ENCODE peak calls at places on chromosomes 12 and 14, in four cellular contexts. O is fibroblast of lung, E is thoracic aorta, A is fibroblast of pulmonary artery. K is an unnamed sample.

GRCh38 chr14:20807304-20807956 is 4.8 kb upstream of the RNASE1 start:
- DNase-seq in E (no peak), O (no peak), A (no peak), K (no peak)

GRCh38 chr12:53980448-53981388 is 4.2 kb upstream of the HOXC10 start:
- DNase-seq in A (no peak), O (no peak), E (no peak), K (no peak)

GRCh38 chr14:95597784-95598204 is 62.9 kb downstream of the GLRX5 start:
- DNase-seq in E (no peak), O (peak; percentile 9), A (peak; percentile 5), K (peak; percentile 4)

GRCh38 chr12:113070117-113070906 is 13.8 kb downstream of the DTX1 start:
- DNase-seq in O (no peak), A (peak; percentile 11), E (no peak), K (no peak)

GRCh38 chr14:23076785-23077408 is 18.0 kb downstream of the ACIN1 start:
- DNase-seq in O (peak; percentile 58), E (no peak), A (peak; percentile 53), K (peak; percentile 35)

GRCh38 chr12:90058721-90059120 is 350.1 kb upstream of the ATP2B1 start:
- DNase-seq in O (peak; percentile 88), E (no peak), A (peak; percentile 91), K (peak; percentile 76)

GRCh38 chr12:46267618-46268348 is 1.1 kb downstream of the SLC38A1 start:
- DNase-seq in A (peak; percentile 29), E (no peak), O (peak; percentile 22), K (peak; percentile 10)

GRCh38 chr14:52700701-52701172 is 5.4 kb upstream of the ERO1A start:
- DNase-seq in A (peak; percentile 66), E (no peak), O (no peak), K (no peak)

GRCh38 chr14:69319911-69320310 is 60.0 kb downstream of the GALNT16 start:
- DNase-seq in O (no peak), E (no peak), A (no peak), K (no peak)

GRCh38 chr12:24244231-24244630 is 294.8 kb upstream of the SOX5 start:
- DNase-seq in E (no peak), A (no peak), O (no peak), K (no peak)

GRCh38 chr12:47818701-47819543 is 781 bp downstream of the HDAC7 start:
- DNase-seq in E (no peak), A (peak; percentile 36), O (no peak), K (peak; percentile 46)
- TF ChIP-seq CTCF in E (no peak), A (peak; percentile 14), O (peak; percentile 34), K (peak; percentile 57)

GRCh38 chr14:36519431-36520321 is at the start of gene NKX2-1:
- DNase-seq in E (no peak), A (no peak), O (no peak), K (no peak)

GRCh38 chr14:36522347-36522971 is 2.4 kb upstream of the NKX2-1 start:
- DNase-seq in O (no peak), E (no peak), A (no peak), K (no peak)

GRCh38 chr14:36518586-36519430 is 1.2 kb downstream of the NKX2-1 start:
- DNase-seq in A (no peak), O (no peak), E (no peak), K (no peak)

GRCh38 chr14:36521598-36522345 is 1.7 kb upstream of the NKX2-1 start:
- DNase-seq in E (no peak), O (no peak), A (no peak), K (no peak)

DNA sequence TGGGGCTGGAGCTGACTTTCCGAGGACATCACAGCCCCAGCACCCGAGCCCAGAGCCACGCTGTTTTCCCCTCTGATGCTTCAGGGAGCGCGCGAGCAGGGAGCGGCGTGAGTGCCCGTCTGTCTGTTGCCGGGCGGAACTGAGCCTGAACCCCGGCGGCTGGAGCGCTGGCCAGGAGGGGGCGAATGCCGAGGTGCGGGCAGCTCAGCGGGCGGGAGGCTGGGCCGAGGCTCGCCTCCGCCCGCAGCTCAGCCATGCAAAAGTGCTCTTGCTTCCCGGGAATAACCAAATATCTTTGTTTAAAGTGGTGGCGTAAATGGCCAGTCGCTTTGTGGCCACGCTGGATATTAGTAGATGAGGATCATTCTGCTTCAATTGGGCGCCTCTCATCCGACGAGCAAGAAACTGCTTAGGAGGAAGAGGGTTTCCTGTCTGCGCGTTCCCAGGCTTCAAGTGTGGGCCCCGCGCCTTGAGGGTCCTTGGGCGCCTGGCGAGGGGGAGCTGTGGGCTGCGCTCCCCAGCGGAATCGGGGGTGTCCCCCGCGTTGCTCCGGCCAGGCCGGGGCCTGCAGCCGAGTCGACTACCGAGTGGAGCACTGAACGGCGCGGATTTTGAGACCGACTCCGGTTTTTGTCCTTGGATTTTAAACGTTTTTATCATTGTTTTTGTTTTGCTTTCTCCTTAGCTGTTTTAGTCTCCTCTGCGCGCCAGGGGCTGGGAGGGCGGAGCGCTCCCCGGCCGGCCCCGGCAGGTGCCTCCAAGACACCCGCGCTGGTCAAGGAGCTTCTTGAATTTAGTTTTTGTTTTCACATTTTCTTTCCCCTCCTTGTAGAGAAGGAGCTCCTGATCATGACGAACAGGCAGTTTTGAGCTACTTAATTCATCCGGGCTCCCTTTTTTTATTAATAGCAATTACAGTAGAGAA is 831 bp upstream of the NKX2-1 start:
- DNase-seq in O (peak; percentile 11), A (peak; percentile 6), E (no peak), K (peak; percentile 5)
- TF ChIP-seq CTCF in O (peak; percentile 14), A (peak; percentile 4), E (no peak), K (peak; percentile 55)

GRCh38 chr12:95741635-95742034 is 48.9 kb downstream of the NTN4 start:
- DNase-seq in A (no peak), O (no peak), E (no peak), K (no peak)

GRCh38 chr12:95742586-95742985 is 48.0 kb downstream of the NTN4 start:
- DNase-seq in E (no peak), A (no peak), O (no peak), K (no peak)

GRCh38 chr12:95738024-95738611 is 52.4 kb downstream of the NTN4 start:
- DNase-seq in E (no peak), O (no peak), A (no peak), K (no peak)

GRCh38 chr12:95739561-95740313 is 50.8 kb downstream of the NTN4 start:
- DNase-seq in E (no peak), A (no peak), O (no peak), K (no peak)

GRCh38 chr12:95740751-95741150 is 49.8 kb downstream of the NTN4 start:
- DNase-seq in A (no peak), E (no peak), O (no peak), K (no peak)
- TF ChIP-seq CTCF in A (no peak), E (no peak), O (no peak), K (no peak)

DNA sequence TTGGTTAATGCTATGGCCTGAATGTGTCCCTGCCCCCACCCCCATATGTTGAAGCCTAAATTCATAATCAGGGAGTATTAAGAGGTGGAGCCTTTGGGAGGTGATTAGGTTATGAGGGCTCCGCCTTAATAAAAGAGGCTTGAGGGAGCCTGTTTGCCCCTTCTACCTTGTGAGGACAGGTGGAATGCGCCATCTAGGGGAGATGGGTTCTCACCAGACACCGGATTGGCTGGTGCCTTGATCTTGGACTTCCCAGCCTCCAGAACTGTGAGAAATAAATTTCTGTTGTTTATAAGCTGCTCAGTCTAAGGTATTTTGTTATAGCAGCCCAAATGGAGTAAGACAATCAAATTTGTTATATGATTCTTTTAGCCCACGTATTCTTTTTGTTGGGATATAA is 148.3 kb downstream of the PTCSC3 start:
- DNase-seq in A (no peak), O (no peak), E (no peak), K (no peak)
- TF ChIP-seq CTCF in A (no peak), O (no peak), E (no peak), K (no peak)

GRCh38 chr14:49173765-49174373 is 412.3 kb downstream of the RPS29 start:
- DNase-seq in A (peak; percentile 80), O (peak; percentile 79), E (no peak), K (peak; percentile 40)
- TF ChIP-seq CTCF in A (peak; percentile 75), O (peak; percentile 68), E (no peak), K (peak; percentile 72)

GRCh38 chr14:55532645-55533309 is 47.2 kb upstream of the KTN1 start:
- DNase-seq in A (no peak), O (no peak), E (no peak), K (no peak)
- TF ChIP-seq CTCF in A (no peak), O (no peak), E (no peak), K (peak; percentile 45)

GRCh38 chr14:41925409-41925808 is 318.7 kb downstream of the LRFN5 start:
- DNase-seq in A (peak; percentile 59), O (peak; percentile 65), E (no peak), K (no peak)
- TF ChIP-seq CTCF in A (peak; percentile 59), O (no peak), E (no peak), K (no peak)

K was measured in HFFc6.